ENCODE peak calls at places on chromosomes 6 and 20, in five cellular contexts. N, A, U, Y and R are unnamed samples.

GRCh38 chr20:4542270-4542669 is 179.4 kb upstream of the PRND start:
- DNase-seq in A (no peak), U (no peak), N (no peak), Y (no peak), R (no peak)

GRCh38 chr20:25053207-25054132 is 4.5 kb downstream of the ACSS1 start:
- DNase-seq in Y (no peak), N (no peak), U (peak; percentile 82), A (peak; percentile 64), R (no peak)

GRCh38 chr6:99324996-99325395 is 24.5 kb downstream of the FAXC start:
- DNase-seq in Y (no peak), U (no peak), N (no peak), A (no peak), R (no peak)

GRCh38 chr6:161318456-161318855 is 44.6 kb upstream of the AGPAT4 start:
- DNase-seq in A (no peak), N (peak; percentile 40), U (no peak), Y (peak; percentile 30), R (no peak)

GRCh38 chr6:163529605-163530004 is 115.1 kb downstream of the QKI start:
- DNase-seq in N (no peak), U (no peak), Y (no peak), A (peak; percentile 90), R (no peak)

GRCh38 chr6:126188271-126188909 is 151.5 kb upstream of the CENPW start:
- DNase-seq in N (no peak), A (peak; percentile 75), U (no peak), Y (peak; percentile 7), R (no peak)

GRCh38 chr6:108667984-108668383 is 107.3 kb downstream of the FOXO3 start:
- DNase-seq in N (no peak), A (peak; percentile 63), Y (no peak), U (no peak), R (no peak)

GRCh38 chr20:20495719-20496474 is 128.0 kb downstream of the INSM1 start:
- DNase-seq in U (no peak), N (no peak), Y (no peak), A (no peak), R (no peak)

GRCh38 chr20:47784256-47784598 is 1.1 kb downstream of the SULF2 start:
- DNase-seq in A (no peak), Y (no peak), N (no peak), U (no peak), R (no peak)

GRCh38 chr20:44856442-44856841 is 29.1 kb upstream of the YWHAB start:
- DNase-seq in A (no peak), Y (peak; percentile 73), N (no peak), U (no peak), R (no peak)

GRCh38 chr20:46893877-46894578 is 615 bp upstream of the EYA2 start:
- DNase-seq in A (no peak), U (no peak), N (no peak), Y (no peak), R (no peak)

GRCh38 chr6:36856277-36856676 is 17.0 kb upstream of the CPNE5 start:
- DNase-seq in U (no peak), A (no peak), Y (no peak), N (no peak), R (no peak)

DNA sequence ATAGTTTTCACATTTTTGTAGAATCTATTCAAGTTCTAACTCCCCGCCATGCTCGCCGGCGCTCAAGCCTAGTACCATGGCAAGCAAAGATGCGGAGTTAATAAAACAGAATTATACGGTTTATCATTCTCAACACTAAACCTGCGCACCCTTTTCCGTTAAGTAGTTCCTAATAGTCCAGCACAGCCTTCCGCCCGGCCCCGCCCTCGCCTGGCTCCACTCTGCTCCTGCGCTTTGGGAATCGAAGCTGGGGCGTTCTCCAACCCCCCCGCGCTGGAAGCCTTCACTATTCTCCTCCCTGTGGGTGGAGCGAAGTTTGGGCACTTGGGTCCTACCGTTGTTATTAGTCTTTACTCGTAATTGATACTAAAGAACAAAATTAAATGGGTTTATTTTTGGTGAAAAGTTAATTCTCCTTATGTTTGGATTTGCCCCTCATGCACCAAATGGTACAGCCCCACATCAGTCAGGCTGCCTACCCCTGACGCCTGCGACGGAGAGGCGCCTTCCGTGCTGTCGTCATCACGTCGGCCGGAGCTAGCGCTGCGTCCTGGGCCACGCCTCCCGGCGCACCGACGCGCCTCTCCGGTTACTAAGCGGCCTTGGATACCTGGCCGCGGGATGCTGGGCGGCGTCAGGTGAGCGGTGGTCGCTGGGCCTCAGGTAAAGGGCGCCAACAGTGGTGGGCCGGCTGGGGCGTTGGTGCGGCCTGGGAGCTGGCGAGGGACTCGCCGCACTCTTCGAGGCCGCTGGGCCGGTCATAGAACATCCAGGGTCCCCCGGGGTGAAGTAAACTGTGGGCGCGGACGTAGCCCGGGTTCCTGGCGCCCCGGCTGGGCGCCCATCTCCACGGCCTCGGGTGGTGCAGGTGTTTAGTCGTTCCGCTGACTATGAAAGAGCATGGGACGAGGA is at the start of gene IFT52:
- DNase-seq in Y (peak; percentile 93), A (peak; percentile 97), U (peak; percentile 95), N (peak; percentile 71), R (peak; percentile 82)
- TF ChIP-seq CTCF in Y (peak; percentile 35), A (no peak), U (no peak), N (no peak), R (no peak)

GRCh38 chr6:116779569-116780164 is 14.1 kb upstream of the FAM162B start:
- DNase-seq in U (no peak), A (peak; percentile 53), Y (peak; percentile 58), N (no peak), R (no peak)
- TF ChIP-seq CTCF in U (peak; percentile 22), A (peak; percentile 34), Y (peak; percentile 72), N (peak; percentile 74), R (peak; percentile 69)

GRCh38 chr6:40583694-40584093 is 3.5 kb downstream of the LRFN2 start:
- DNase-seq in N (no peak), U (no peak), Y (no peak), A (no peak), R (no peak)

GRCh38 chr6:40585661-40586269 is 1.4 kb downstream of the LRFN2 start:
- DNase-seq in N (peak; percentile 2), Y (no peak), U (no peak), A (peak; percentile 5), R (no peak)

GRCh38 chr6:40585218-40585617 is 1.9 kb downstream of the LRFN2 start:
- DNase-seq in N (no peak), Y (no peak), A (no peak), U (no peak), R (no peak)

GRCh38 chr6:40584741-40585140 is 2.4 kb downstream of the LRFN2 start:
- DNase-seq in Y (no peak), A (no peak), U (no peak), N (no peak), R (no peak)

GRCh38 chr6:40582892-40583291 is 4.3 kb downstream of the LRFN2 start:
- DNase-seq in Y (no peak), U (no peak), N (no peak), A (no peak), R (no peak)
- TF ChIP-seq CTCF in Y (no peak), U (no peak), N (no peak), A (no peak), R (no peak)

DNA sequence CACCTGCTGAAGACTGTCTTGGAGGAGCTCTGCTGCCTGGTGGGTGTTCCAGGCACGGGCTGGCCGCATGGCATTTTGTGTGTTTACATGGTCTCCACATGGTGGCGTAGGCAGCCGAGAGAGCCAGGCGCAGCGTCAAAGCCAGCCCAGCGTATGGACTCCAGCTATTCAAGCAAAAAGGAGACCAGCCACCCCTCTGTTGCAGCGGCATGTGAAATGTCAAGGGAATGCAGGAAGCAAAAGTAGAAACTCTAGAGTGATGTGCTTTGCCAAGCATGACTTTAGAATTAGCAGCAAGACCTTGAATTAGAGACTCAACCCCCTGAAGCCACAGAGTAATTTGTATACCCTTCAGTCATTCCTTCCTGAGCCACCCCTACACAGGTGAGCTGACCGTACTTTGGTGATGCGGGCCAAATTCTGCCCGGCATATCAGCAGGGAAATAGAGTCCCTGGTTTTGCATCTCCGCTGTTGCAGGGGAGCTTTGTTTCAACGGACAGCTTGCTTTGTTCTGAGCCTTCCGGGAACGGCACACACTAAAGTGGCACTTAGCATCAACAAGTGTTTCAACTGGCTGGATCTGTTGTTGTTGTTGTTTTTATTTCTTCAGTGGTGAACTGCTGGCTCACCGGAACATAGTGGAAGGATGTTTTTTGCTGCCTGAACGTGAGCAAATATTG is 48.5 kb downstream of the FNDC1 start:
- DNase-seq in Y (peak; percentile 29), A (peak; percentile 80), N (peak; percentile 57), U (no peak), R (no peak)
- TF ChIP-seq CTCF in Y (peak; percentile 79), A (peak; percentile 52), N (peak; percentile 57), U (no peak), R (peak; percentile 59)

GRCh38 chr6:38739532-38739931 is 24.4 kb downstream of the DNAH8 start:
- DNase-seq in Y (no peak), A (no peak), U (no peak), N (no peak), R (no peak)
- TF ChIP-seq CTCF in Y (no peak), A (no peak), U (no peak), N (peak; percentile 65), R (peak; percentile 50)

GRCh38 chr6:27565839-27566779 is 93.2 kb upstream of the ZNF184 start:
- DNase-seq in Y (peak; percentile 62), N (no peak), U (no peak), A (no peak), R (peak; percentile 26)
- TF ChIP-seq CTCF in Y (peak; percentile 26), N (peak; percentile 51), U (no peak), A (no peak), R (peak; percentile 56)

DNA sequence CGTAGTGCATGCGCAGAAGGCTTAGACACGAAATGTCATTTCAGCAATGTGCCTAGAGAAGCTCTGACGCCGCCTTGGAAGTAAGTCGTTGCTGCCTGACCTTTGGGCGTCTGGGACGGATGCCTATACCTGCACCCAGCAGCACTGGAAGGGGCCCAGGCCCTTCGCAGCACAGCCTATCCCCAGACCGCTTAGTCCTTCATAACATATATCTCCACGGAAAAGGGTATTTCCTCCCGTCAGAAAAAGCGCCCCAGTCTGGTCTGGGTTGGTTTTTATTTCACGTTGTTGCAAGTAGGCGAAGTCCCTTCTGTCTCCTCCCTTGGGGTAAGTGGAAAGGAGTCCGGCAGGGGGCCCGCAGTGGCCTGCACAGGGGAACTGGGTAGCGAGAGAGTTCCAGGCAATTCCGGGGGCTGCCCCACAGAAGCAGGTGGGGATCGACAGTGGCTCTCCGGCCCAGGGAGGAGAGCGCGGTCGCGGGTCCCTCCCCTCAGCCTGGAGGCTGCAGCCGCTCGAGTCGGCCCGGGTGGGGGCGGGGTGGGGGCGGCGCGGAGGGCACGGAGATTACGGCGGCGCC is 558 bp upstream of the EYA4 start:
- DNase-seq in U (peak; percentile 11), Y (no peak), N (peak; percentile 28), A (peak; percentile 41), R (peak; percentile 26)
- TF ChIP-seq CTCF in U (no peak), Y (no peak), N (peak; percentile 42), A (no peak), R (peak; percentile 35)

DNA sequence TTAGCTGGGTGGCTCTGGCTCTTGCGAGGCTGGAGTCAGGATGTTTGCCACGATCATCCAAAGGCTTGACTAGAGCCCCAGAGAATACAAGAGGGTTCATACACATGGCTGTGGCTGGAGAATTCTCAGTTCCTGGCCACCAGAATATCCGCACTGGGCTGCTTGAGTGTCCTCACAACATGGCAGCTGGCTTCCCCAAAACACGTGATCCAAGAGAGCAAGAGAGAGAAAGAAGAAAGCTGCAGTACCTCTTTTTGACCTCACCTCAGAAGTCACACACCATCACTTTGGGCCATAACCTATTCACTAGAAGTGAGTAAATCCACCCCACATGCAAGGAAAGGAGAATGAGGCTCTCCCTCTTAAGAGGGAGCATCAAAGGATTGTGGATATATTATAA is 21.5 kb upstream of the BPIFB1 start:
- DNase-seq in U (no peak), A (no peak), N (no peak), Y (no peak), R (no peak)
- TF ChIP-seq CTCF in U (no peak), A (no peak), N (no peak), Y (no peak), R (no peak)

GRCh38 chr6:34531580-34532201 is 24.4 kb downstream of the SPDEF start:
- DNase-seq in Y (no peak), U (peak; percentile 66), N (no peak), A (peak; percentile 64), R (no peak)
- TF ChIP-seq CTCF in Y (no peak), U (no peak), N (no peak), A (no peak), R (no peak)